ENCODE peak calls at places on chromosomes 13 and 19, in eight cellular contexts. V, M, K, H, T, L, G and A are unnamed samples.

GRCh38 chr13:41284512-41285288 is 21.3 kb upstream of the MTRF1 start:
- DNase-seq in V (peak; percentile 75), M (peak; percentile 20), K (no peak), H (no peak), T (no peak), L (no peak), G (no peak), A (no peak)

GRCh38 chr19:29724102-29724641 is 9.1 kb upstream of the C19orf12 start:
- DNase-seq in V (no peak), M (no peak), K (peak; percentile 18), H (no peak), T (no peak), L (peak; percentile 44), G (no peak), A (no peak)

GRCh38 chr13:112634102-112634501 is 46.1 kb upstream of the TUBGCP3 start:
- DNase-seq in V (no peak), M (no peak), K (no peak), H (no peak), T (peak; percentile 24), L (no peak), G (no peak), A (no peak)

GRCh38 chr19:2273356-2274184 is 8.4 kb downstream of the PEAK3 start:
- DNase-seq in V (no peak), M (no peak), K (peak; percentile 86), H (peak; percentile 74), T (peak; percentile 96), L (peak; percentile 88), G (peak; percentile 95), A (peak; percentile 69)

GRCh38 chr19:33238750-33239149 is 13.1 kb upstream of the SLC7A10 start:
- DNase-seq in V (no peak), M (no peak), K (no peak), H (no peak), T (peak; percentile 31), L (no peak), G (no peak), A (no peak)

GRCh38 chr13:64371045-64371444 is 2859.1 kb downstream of the PCDH9 start:
- DNase-seq in V (peak; percentile 7), M (no peak), K (no peak), H (no peak), T (no peak), L (no peak), G (no peak), A (no peak)

GRCh38 chr13:111907341-111907880 is 159.5 kb upstream of the SOX1 start:
- DNase-seq in V (no peak), M (no peak), K (no peak), H (peak; percentile 1), T (peak; percentile 42), L (no peak), G (no peak), A (no peak)

GRCh38 chr19:1501200-1501595 is 10.2 kb downstream of the REEP6 start:
- DNase-seq in V (no peak), M (no peak), K (no peak), H (no peak), T (no peak), L (no peak), G (no peak), A (no peak)

GRCh38 chr13:41813426-41813825 is 147.5 kb downstream of the VWA8 start:
- DNase-seq in V (no peak), M (peak; percentile 10), K (no peak), H (no peak), T (no peak), L (no peak), G (no peak), A (no peak)

DNA sequence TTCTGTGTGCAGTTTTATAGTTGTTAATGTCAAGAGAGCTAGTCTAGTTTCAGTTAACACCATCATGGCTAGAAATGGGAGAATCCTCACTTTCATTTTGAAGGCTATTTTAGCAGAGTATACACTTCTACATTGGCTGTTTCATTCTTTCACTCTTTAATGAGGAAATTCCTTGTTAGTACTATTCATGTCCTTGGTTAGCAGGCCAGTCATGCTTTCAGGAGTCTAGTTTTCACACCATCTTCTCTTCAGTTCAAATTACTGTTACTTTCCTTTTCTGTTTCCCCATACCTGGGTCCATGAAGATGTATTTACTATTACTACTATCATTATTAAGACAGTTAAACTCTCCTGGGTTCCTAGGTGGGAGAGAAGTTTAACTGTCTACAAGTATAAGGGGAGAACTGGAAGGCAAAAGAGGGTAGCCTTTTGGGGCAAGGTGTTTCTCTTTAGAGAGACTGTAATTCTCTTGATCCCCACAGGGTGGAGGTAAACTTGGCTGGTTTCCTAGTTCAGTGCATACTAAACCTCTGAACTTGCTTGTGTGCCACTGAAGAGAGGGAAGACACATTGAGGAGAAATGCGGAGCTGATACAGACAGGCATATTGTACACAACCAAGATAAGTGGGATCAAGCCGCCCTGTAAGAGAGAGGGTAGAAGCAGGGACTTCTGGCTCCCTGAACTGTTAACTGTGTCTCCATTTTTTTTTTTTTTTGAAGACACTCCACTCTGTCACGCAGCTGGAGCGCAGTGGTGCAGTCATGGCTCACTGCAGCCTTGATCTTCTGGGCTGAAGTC is 41.3 kb upstream of the IGFL4 start:
- DNase-seq in V (peak; percentile 46), M (no peak), K (peak; percentile 69), H (peak; percentile 56), T (no peak), L (peak; percentile 25), G (peak; percentile 63), A (peak; percentile 42)
- H3K4me3 ChIP-seq in V (no peak overlapping the region), M (no peak overlapping the region), K (no peak overlapping the region), H (no peak overlapping the region), T (no peak overlapping the region), L (no peak overlapping the region), G (no peak overlapping the region), A (no peak overlapping the region)

GRCh38 chr19:38369584-38369983 is 4.8 kb upstream of the PSMD8 start:
- DNase-seq in V (no peak), M (no peak), K (no peak), H (no peak), T (no peak), L (no peak), G (no peak), A (no peak)

GRCh38 chr19:38374332-38375097 is at the start of gene PSMD8:
- DNase-seq in V (peak; percentile 98), M (peak; percentile 95), K (peak; percentile 99), H (peak; percentile 98), T (peak; percentile 100), L (peak; percentile 100), G (peak; percentile 98), A (peak; percentile 100)

GRCh38 chr19:38370299-38370698 is 4.1 kb upstream of the PSMD8 start:
- DNase-seq in V (no peak), M (no peak), K (no peak), H (no peak), T (no peak), L (no peak), G (no peak), A (no peak)

GRCh38 chr19:38373907-38374331 is 452 bp upstream of the PSMD8 start:
- DNase-seq in V (no peak), M (no peak), K (no peak), H (no peak), T (no peak), L (no peak), G (no peak), A (no peak)

GRCh38 chr19:38371081-38371480 is 3.3 kb upstream of the PSMD8 start:
- DNase-seq in V (no peak), M (no peak), K (no peak), H (no peak), T (no peak), L (no peak), G (no peak), A (no peak)
- H3K27ac ChIP-seq in V (no peak overlapping the region), M (no peak overlapping the region), K (no peak overlapping the region), H (no peak overlapping the region), T (no peak overlapping the region), L (no peak overlapping the region), G (no peak overlapping the region), A (no peak overlapping the region)

DNA sequence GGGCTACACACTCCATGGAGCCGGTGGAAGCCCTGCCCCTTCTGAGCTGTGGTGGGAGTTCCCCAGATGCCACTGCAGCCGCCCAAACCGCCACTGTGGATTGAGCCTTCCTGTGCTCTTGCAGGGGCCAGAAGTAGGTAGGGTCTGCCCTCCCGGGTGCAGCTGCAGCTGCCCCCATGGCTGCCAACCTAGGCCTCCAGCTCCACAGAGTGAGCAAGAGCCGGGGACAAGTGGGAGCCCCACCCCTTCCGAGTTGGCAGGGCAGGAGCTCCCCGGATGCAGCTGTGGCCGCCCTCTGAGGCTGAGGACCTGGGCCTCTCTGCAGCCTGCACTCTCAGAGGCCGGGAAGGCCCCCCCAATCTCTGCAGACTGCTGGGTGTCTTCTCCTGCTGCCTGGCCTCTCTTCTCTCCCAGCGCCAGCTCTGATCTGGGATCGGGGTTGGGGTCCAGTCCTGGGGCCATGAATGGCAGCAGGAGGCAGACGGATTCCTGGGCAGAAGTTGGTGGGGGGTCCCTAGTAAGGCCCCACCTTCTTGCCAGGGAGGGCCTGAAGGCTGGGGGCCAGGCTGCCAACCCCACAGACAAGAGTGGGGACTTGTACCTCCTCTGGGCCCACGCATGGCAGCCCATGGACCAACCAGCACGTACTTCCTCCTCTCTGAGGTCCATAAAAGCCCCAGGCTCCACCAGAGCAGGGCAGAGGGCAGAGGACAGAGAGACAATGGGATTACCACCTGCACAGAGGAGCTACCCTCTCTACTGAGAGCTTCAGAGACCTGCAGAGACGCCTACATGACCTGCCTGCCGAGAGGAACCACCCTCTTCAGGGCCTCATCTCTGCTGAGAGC is 28.9 kb downstream of the AP2S1 start:
- DNase-seq in V (no peak), M (no peak), K (no peak), H (no peak), T (peak; percentile 93), L (peak; percentile 89), G (no peak), A (no peak)
- H3K4me3 ChIP-seq in V (no peak overlapping the region), M (no peak overlapping the region), K (no peak overlapping the region), H (no peak overlapping the region), T (no peak overlapping the region), L (no peak overlapping the region), G (no peak overlapping the region), A (no peak overlapping the region)

DNA sequence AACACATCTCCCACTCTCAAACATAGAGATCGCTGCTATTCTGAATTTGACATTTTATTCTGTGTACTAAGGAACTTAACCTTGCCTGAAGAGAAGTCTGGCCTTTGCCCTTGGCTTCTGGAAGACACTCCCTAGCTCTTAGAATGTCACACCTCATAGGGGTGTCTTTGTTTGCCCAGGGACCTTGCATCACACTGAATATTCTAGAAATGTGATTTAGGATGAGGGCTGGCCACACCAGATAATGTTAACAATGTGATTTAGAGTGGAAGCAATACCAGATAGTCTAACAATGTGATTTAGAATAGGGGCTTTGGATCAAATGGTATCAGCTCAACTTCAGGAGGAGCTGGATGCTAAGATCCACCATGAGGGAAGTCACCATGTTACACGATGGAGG is 6.6 kb downstream of the SIGLECL1 start:
- DNase-seq in V (no peak), M (no peak), K (no peak), H (no peak), T (no peak), L (no peak), G (no peak), A (no peak)
- H3K27ac ChIP-seq in V (no peak overlapping the region), M (no peak overlapping the region), K (no peak overlapping the region), H (no peak overlapping the region), T (no peak overlapping the region), L (no peak overlapping the region), G (no peak overlapping the region), A (no peak overlapping the region)

GRCh38 chr19:43636121-43636683 is 3.4 kb downstream of the CADM4 start:
- DNase-seq in V (no peak), M (no peak), K (no peak), H (no peak), T (no peak), L (no peak), G (no peak), A (no peak)
- H3K4me3 ChIP-seq in V (no peak overlapping the region), M (no peak overlapping the region), K (no peak overlapping the region), H (no peak overlapping the region), T (no peak overlapping the region), L (no peak overlapping the region), G (no peak overlapping the region), A (no peak overlapping the region)